ENCODE peak calls at places on chromosomes 6 and 20, in five cellular contexts. S is T-helper 17 cell, X is GM12878, Y is left lung, Z is heart left ventricle. D is an unnamed sample.

GRCh38 chr6:18053555-18054445 is 66.4 kb upstream of the KIF13A start:
- DNase-seq in Y (no peak), S (no peak), Z (no peak), X (no peak), D (no peak)

GRCh38 chr20:51423810-51424209 is 118.7 kb downstream of the NFATC2 start:
- DNase-seq in Y (no peak), S (no peak), X (no peak), Z (no peak), D (no peak)

GRCh38 chr20:41095110-41095969 is 42.0 kb upstream of the PLCG1 start:
- DNase-seq in Y (peak; percentile 81), S (peak; percentile 22), X (no peak), Z (peak; percentile 60), D (peak; percentile 13)

GRCh38 chr20:36093025-36093803 is 61.3 kb upstream of the EPB41L1 start:
- DNase-seq in Z (peak; percentile 82), S (peak; percentile 13), Y (peak; percentile 86), X (no peak), D (peak; percentile 35)

GRCh38 chr6:137900815-137901214 is 33.8 kb downstream of the TNFAIP3 start:
- DNase-seq in X (no peak), Z (no peak), S (no peak), Y (no peak), D (no peak)

GRCh38 chr6:51536728-51537127 is 550.7 kb downstream of the PKHD1 start:
- DNase-seq in S (no peak), Z (no peak), X (no peak), Y (no peak), D (no peak)

GRCh38 chr20:45339084-45339483 is 9.1 kb downstream of the SDC4 start:
- DNase-seq in X (no peak), S (no peak), Y (no peak), Z (no peak), D (no peak)

GRCh38 chr6:166683477-166683876 is 56.4 kb upstream of the RPS6KA2 start:
- DNase-seq in Z (no peak), Y (no peak), X (no peak), S (no peak), D (no peak)

GRCh38 chr6:130885392-130886192 is 58.4 kb downstream of the SMLR1 start:
- DNase-seq in Y (no peak), Z (peak; percentile 47), S (peak; percentile 61), X (peak; percentile 45), D (peak; percentile 65)

GRCh38 chr6:151241853-151242252 is 2.1 kb downstream of the AKAP12 start:
- DNase-seq in S (no peak), Y (no peak), X (no peak), Z (no peak), D (no peak)
- H3K9me3 ChIP-seq in S (peaks cover 4% of the 10 kb centered on the region), Y (no peaks in the 10 kb centered on the region), X (no peaks in the 10 kb centered on the region), Z (no peaks in the 10 kb centered on the region), D (no peaks in the 10 kb centered on the region)

DNA sequence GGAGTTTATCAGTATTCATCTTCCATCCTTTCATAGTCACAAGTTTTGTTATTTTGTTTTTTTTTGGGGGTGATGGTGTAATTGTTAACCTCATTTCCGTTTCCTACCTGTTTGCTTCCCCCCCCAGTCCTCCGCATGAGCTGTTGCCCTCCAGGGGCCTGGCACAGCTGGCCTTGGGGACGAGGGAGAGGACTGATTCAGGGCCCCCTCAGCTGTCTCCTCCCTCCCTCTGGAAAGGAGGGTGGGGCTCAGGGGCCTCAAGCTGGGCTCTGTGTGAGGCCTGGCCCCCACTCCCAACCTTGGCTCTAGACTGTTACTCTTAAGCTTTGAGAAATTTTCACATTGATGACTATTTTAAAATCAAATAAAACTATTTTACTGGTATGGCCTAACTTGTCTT is 4.0 kb downstream of the LRRC73 start:
- DNase-seq in S (no peak), Y (no peak), Z (no peak), X (no peak), D (no peak)
- H3K9me3 ChIP-seq in S (no peaks in the 10 kb centered on the region), Y (no peaks in the 10 kb centered on the region), Z (no peaks in the 10 kb centered on the region), X (no peaks in the 10 kb centered on the region), D (no peaks in the 10 kb centered on the region)

GRCh38 chr6:4814212-4814611 is 38.0 kb downstream of the CDYL start:
- DNase-seq in X (no peak), Z (no peak), S (no peak), Y (no peak), D (no peak)
- H3K9me3 ChIP-seq in X (peaks cover 2% of the 10 kb centered on the region), Z (no peaks in the 10 kb centered on the region), S (no peaks in the 10 kb centered on the region), Y (no peaks in the 10 kb centered on the region), D (no peaks in the 10 kb centered on the region)

DNA sequence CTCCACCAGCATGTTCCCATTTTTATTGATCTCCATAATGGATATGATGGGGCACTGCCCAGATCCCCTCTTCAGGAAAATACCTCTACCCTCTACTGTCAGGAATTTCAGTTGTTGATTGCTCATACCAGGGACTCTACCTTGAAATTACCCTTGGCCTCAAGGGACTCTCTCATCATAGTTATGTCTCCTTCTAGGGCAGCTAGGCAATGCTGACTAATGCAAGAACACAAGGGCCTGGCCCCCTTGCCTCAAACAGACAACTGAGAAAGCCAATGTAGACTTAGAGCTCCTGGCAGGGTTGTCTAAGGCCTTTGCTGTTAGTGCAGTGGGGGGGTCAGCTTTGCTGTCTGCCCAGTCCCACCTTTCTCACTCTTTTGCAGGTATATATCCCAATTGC is 493.1 kb downstream of the BTBD3 start:
- DNase-seq in Z (no peak), X (no peak), S (no peak), Y (no peak), D (no peak)
- H3K9me3 ChIP-seq in Z (peaks cover 15% of the 10 kb centered on the region), X (no peaks in the 10 kb centered on the region), S (no peaks in the 10 kb centered on the region), Y (peaks cover 42% of the 10 kb centered on the region), D (peaks cover 3% of the 10 kb centered on the region)

GRCh38 chr6:170111816-170112582 is 178.9 kb downstream of the DLL1 start:
- DNase-seq in X (no peak), Y (no peak), Z (no peak), S (no peak), D (no peak)

GRCh38 chr6:170114187-170114945 is 176.5 kb downstream of the DLL1 start:
- DNase-seq in Z (peak; percentile 15), S (no peak), Y (no peak), X (no peak), D (no peak)

GRCh38 chr6:170112583-170112860 is 178.4 kb downstream of the DLL1 start:
- DNase-seq in S (no peak), Z (no peak), Y (no peak), X (no peak), D (no peak)

GRCh38 chr6:170111141-170111664 is 179.7 kb downstream of the DLL1 start:
- DNase-seq in Z (no peak), X (no peak), S (no peak), Y (no peak), D (no peak)

DNA sequence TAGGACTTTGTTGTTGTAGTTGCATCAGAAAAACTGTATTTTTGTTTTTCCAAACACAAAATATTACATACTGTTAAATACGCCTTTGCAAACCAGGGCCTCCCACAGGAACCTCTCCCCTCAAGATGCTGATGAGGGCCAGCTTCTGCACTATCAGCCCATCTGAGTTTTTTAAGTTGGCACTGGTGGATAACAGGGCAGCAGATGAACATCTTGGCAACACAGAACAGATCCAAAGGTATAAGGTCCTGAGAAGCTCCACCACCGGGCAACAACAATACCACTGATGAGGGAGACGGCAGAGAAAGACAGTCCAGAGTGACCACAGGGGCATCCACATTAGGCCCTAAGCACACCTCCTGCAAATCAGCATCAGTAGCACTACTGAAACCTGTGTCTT is 177.7 kb downstream of the DLL1 start:
- DNase-seq in Y (no peak), X (no peak), Z (no peak), S (no peak), D (no peak)
- H3K9me3 ChIP-seq in Y (no peaks in the 10 kb centered on the region), X (no peaks in the 10 kb centered on the region), Z (no peaks in the 10 kb centered on the region), S (no peaks in the 10 kb centered on the region), D (no peaks in the 10 kb centered on the region)

GRCh38 chr6:25157183-25157582 is 122.0 kb upstream of the CARMIL1 start:
- DNase-seq in Z (no peak), Y (no peak), X (no peak), S (no peak), D (no peak)
- H3K9me3 ChIP-seq in Z (peaks cover 8% of the 10 kb centered on the region), Y (peaks cover 26% of the 10 kb centered on the region), X (no peaks in the 10 kb centered on the region), S (peaks cover 3% of the 10 kb centered on the region), D (no peaks in the 10 kb centered on the region)

DNA sequence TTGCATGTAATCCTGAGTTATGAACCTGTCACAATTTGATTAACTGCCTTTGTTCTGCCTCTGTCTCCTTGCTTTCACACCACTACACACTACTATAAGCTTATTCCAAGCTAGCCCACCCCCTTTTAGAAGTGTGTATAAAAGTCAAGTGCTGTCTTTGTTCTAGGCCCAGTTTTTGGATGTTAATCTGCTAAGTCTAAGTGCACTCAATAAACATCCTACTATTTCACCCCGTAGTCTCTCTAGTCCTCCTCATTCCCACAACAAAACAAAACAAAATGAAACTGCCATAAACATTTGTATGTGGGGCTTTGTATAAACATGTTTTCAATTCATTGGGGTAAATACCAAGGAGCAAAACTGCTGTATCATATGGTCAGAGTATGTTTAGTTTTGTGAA is 16.1 kb upstream of the SPACA1 start:
- DNase-seq in Y (no peak), S (no peak), Z (no peak), X (no peak), D (no peak)
- H3K9me3 ChIP-seq in Y (peaks cover 59% of the 10 kb centered on the region), S (peaks cover 5% of the 10 kb centered on the region), Z (peaks cover 8% of the 10 kb centered on the region), X (peaks cover 3% of the 10 kb centered on the region), D (peaks cover 17% of the 10 kb centered on the region)

DNA sequence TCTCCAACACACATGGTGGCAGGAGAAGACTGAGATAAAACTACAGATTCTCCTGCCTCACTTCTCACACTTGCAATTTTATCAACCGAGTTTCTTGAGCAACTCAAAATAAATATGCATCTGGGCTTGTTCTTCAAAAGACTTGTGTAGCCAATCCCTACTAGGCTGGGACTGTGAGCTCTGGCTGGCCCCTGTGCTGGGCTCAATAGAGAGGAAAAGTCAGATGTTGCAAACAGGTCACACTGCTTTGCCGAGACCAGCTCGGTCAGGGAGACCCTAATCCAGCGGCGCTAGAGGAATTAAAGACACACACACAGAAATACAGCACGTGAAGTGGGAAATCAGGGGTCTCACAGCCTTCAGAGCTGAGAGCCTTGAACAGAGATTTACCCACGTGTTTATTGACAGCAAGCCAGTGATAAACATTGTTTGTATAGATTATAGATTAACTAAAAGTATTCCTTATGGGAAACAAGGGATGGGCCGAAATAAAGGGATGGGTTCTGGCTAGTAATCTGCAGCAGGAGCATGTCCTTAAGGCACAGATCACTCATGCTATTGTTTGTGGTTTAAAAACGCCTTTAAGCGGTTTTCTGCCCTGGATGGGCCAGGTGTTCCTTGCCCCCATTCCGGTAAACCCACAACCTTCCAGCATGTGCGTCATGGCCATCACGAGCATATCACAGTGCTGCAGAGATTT is 32.7 kb downstream of the FAM50B start:
- DNase-seq in X (no peak), Z (no peak), S (no peak), Y (no peak), D (no peak)
- H3K9me3 ChIP-seq in X (no peaks in the 10 kb centered on the region), Z (no peaks in the 10 kb centered on the region), S (no peaks in the 10 kb centered on the region), Y (no peaks in the 10 kb centered on the region), D (no peaks in the 10 kb centered on the region)